ENCODE peak calls at places on chromosome X, in four cellular contexts. B is uterus; J is CD8-positive, alpha-beta memory T cell; X is HepG2. L is an unnamed sample.
A peak's percentile ranks its signal among the peaks of the same experiment; 100 is the strongest.

GRCh38 chrX:10156199-10157031 is at the start of gene CLCN4:
- DNase-seq in X (peak; percentile 67), J (no peak), B (peak; percentile 30), L (peak; percentile 63)

GRCh38 chrX:75603833-75604232 is 81.0 kb upstream of the ZDHHC15 start:
- DNase-seq in J (no peak), B (no peak), X (peak; percentile 7), L (no peak)

GRCh38 chrX:33194876-33195433 is 16.4 kb downstream of the DMD start:
- DNase-seq in X (no peak), B (no peak), J (no peak), L (no peak)

GRCh38 chrX:150032742-150033141 is 94.5 kb upstream of the EOLA2 start:
- DNase-seq in X (no peak), B (no peak), J (no peak), L (no peak)

GRCh38 chrX:13188731-13189309 is 131.0 kb downstream of the ATXN3L start:
- DNase-seq in B (no peak), X (no peak), J (no peak), L (no peak)

GRCh38 chrX:115625577-115626301 is 64.8 kb downstream of the PLS3 start:
- DNase-seq in J (no peak), B (no peak), X (no peak), L (no peak)

GRCh38 chrX:41542151-41542935 is 95.2 kb downstream of the NYX start:
- DNase-seq in X (no peak), B (no peak), J (no peak), L (no peak)

GRCh38 chrX:19964017-19964710 is 26.7 kb downstream of the BCLAF3 start:
- DNase-seq in B (no peak), J (no peak), X (no peak), L (no peak)

GRCh38 chrX:136931661-136932060 is 51.1 kb upstream of the RBMX start:
- DNase-seq in J (no peak), B (no peak), X (no peak), L (no peak)

GRCh38 chrX:34909151-34909550 is 33.4 kb upstream of the FAM47B start:
- DNase-seq in X (no peak), B (no peak), J (no peak), L (no peak)

GRCh38 chrX:134547047-134547679 is 87.2 kb downstream of the HPRT1 start:
- DNase-seq in J (no peak), B (no peak), X (no peak), L (no peak)

GRCh38 chrX:136711147-136711546 is 63.2 kb downstream of the CD40LG start:
- DNase-seq in J (no peak), X (no peak), B (peak; percentile 31), L (peak; percentile 19)

GRCh38 chrX:81202413-81202794 is 502 bp downstream of the SH3BGRL start:
- DNase-seq in J (no peak), X (no peak), B (no peak), L (no peak)

GRCh38 chrX:115940888-115941332 is 229.6 kb upstream of the AGTR2 start:
- DNase-seq in J (no peak), B (peak; percentile 65), X (peak; percentile 83), L (no peak)

GRCh38 chrX:88613338-88613737 is 133.7 kb upstream of the CPXCR1 start:
- DNase-seq in X (peak; percentile 56), J (no peak), B (no peak), L (no peak)

GRCh38 chrX:747176-747575 is 116.6 kb downstream of the SHOX start:
- DNase-seq in J (no peak), X (no peak), B (no peak), L (no peak)

GRCh38 chrX:131725001-131725654 is 181.3 kb downstream of the OR13H1 start:
- DNase-seq in X (no peak), J (no peak), B (no peak), L (no peak)

GRCh38 chrX:73400136-73400748 is 46.6 kb upstream of the CDX4 start:
- DNase-seq in B (no peak), J (no peak), X (no peak), L (no peak)

GRCh38 chrX:15497865-15498264 is 2.7 kb upstream of the BMX start:
- DNase-seq in B (no peak), J (peak; percentile 57), X (peak; percentile 24), L (peak; percentile 16)

GRCh38 chrX:129733335-129733734 is 5.4 kb upstream of the XPNPEP2 start:
- DNase-seq in X (no peak), J (no peak), B (no peak), L (no peak)

GRCh38 chrX:22486326-22486725 is 213.6 kb downstream of the CBLL2 start:
- DNase-seq in B (no peak), J (no peak), X (no peak), L (no peak)

GRCh38 chrX:20320461-20321159 is 53.9 kb upstream of the RPS6KA3 start:
- DNase-seq in X (peak; percentile 90), B (no peak), J (peak; percentile 39), L (no peak)

GRCh38 chrX:37608156-37608555 is 36.7 kb downstream of the LANCL3 start:
- DNase-seq in J (no peak), B (no peak), X (no peak), L (no peak)

GRCh38 chrX:136209016-136209738 is 42.0 kb downstream of the MAP7D3 start:
- DNase-seq in X (no peak), B (peak; percentile 63), J (peak; percentile 48), L (peak; percentile 38)

GRCh38 chrX:46777971-46778810 is 19.3 kb upstream of the SLC9A7 start:
- DNase-seq in J (no peak), B (no peak), X (peak; percentile 12), L (no peak)

GRCh38 chrX:13078739-13079444 is 34.5 kb upstream of the FAM9C start:
- DNase-seq in B (peak; percentile 58), X (no peak), J (no peak), L (peak; percentile 28)

GRCh38 chrX:103882999-103883398 is 50.9 kb upstream of the RAB9B start:
- DNase-seq in X (no peak), J (no peak), B (no peak), L (no peak)

GRCh38 chrX:13223868-13224555 is 95.8 kb downstream of the ATXN3L start:
- DNase-seq in X (peak; percentile 39), B (no peak), J (no peak), L (no peak)

GRCh38 chrX:117522725-117523700 is 593.6 kb downstream of the KLHL13 start:
- DNase-seq in X (no peak), B (no peak), J (no peak), L (no peak)

GRCh38 chrX:103310592-103311400 is at the start of gene BEX2:
- DNase-seq in J (peak; percentile 90), X (no peak), B (peak; percentile 74), L (peak; percentile 16)

GRCh38 chrX:51641421-51642021 is 22.8 kb upstream of the CENPVL3 start:
- DNase-seq in B (no peak), X (peak; percentile 12), J (no peak), L (no peak)

GRCh38 chrX:19904778-19905367 is 17.5 kb upstream of the SH3KBP1 start:
- DNase-seq in B (no peak), J (no peak), X (peak; percentile 31), L (no peak)

GRCh38 chrX:55796496-55796895 is 78.9 kb downstream of the RRAGB start:
- DNase-seq in J (no peak), X (no peak), B (no peak), L (no peak)

GRCh38 chrX:68429216-68429615 is 4.1 kb downstream of the OPHN1 start:
- DNase-seq in J (no peak), B (no peak), X (no peak), L (no peak)

GRCh38 chrX:6679550-6679949 is 144.6 kb upstream of the VCX3A start:
- DNase-seq in J (no peak), X (no peak), B (no peak), L (no peak)
- H3K36me3 ChIP-seq in J (no peaks in the 10 kb centered on the region), X (no peaks in the 10 kb centered on the region), B (no peaks in the 10 kb centered on the region), L (no peaks in the 10 kb centered on the region)

DNA sequence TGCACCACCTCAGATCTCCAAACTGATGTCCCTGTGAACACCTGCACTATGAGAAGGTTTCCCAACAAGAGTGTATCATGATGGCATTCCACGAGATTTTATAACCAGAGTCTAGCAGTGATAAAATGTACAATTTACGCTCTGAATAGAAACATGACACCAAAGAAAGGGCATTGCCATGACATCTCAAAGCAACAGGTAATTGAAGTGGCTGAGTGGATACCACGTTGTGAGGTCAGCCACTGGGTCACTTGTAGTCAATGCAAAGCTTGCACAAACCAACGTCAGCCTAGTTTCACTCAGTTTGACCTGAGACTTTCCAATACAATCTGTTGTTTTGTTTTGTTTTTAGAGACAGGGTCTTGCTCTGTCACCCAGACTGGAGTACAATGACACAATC is 15.0 kb upstream of the SLC25A5 start:
- DNase-seq in B (no peak), X (no peak), J (no peak), L (no peak)
- H3K4me3 ChIP-seq in B (no peak overlapping the region), X (no peak overlapping the region), J (no peak overlapping the region), L (no peak overlapping the region)

DNA sequence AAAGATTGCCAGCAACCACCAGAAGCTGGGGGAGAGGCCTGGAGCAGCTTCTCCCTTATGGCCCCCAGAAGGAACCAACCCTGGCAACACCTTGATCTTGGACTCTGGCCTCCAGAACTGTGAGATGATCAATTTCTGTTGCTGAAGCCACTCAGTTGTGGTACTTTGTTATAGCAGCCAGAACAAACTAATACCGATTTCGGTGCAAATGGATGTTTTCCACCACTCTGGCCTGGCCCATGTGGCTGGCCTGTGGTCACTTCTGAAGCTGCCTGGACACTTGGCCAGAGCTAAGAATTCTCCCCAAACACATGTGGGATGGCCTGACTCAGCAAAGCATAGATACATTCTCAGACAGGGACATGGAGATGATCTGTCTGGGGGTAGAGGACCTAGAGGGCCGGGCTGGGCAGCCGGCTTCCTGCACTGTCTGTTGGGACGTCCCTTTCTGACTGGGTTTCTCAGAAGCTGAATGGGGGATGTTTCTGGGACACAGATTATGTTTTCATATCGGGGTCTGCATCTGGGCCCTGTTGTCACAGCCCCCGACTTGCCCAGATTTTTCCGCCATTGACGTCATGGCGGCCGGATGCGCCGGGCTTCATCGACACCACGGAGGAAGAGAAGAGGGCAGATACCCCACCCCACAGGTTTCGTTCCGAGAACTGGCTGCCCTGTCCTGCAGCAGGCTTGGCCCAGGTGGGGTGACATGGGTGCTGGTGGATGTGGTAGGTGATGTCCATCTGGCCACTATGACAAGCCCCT is 4.1 kb downstream of the FOXP3 start:
- DNase-seq in X (no peak), B (no peak), J (no peak), L (no peak)
- H3K27ac ChIP-seq in X (no peak overlapping the region), B (no peak overlapping the region), J (no peak overlapping the region), L (no peak overlapping the region)

GRCh38 chrX:17433965-17434364 is 59.0 kb downstream of the NHS start:
- DNase-seq in B (no peak), J (no peak), X (no peak), L (no peak)
- H3K36me3 ChIP-seq in B (no peaks in the 10 kb centered on the region), J (no peaks in the 10 kb centered on the region), X (no peaks in the 10 kb centered on the region), L (no peaks in the 10 kb centered on the region)

DNA sequence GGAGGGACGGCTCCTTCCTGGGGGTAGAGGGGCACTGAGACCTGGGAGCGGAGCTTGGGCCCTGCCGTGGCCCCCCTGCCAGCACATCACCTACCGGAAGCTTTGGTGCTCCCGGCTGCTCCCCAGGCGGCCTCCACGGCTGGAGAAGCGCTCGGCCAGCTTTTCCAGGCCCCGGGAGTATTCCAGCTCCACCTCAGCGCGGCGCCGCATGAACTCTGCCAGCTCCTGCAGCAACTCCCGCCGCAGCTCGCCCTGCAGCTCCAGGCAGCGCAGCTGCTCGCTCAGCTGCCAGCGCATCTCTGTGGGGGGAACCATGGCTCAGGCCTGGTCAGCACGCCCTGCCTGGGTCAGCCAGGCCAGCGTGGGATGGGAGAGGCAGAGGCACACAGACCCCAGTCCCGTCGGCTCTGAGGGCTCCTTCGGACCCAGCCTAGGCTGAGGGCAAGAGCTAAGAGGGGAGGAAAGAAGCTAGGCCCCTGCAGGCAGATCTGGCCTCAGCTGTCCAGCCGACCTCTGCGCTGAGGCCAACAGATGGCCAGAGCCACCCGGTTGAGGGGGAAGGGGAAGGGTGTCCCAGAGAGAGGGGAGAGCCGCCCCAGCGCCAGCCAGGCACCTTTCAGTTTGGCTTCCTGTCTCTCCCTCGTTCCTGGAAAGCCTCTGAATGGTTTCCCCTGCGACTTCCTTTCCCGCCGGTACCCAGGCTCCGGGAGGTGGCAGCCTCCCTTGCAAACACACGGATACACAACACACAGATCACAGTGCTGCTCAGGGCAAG is 4.4 kb downstream of the ARHGAP4 start:
- DNase-seq in J (no peak), B (peak; percentile 48), X (no peak), L (no peak)
- H3K4me3 ChIP-seq in J (no peak overlapping the region), B (no peak overlapping the region), X (no peak overlapping the region), L (peak overlapping the region; percentile 43)

L was measured in left ventricle myocardium inferior.